ENCODE peak calls at places on chromosomes 16 and 17, in ten cellular contexts. V, P, L, Z, M, Q, A, G, U and R are unnamed samples.

GRCh38 chr16:86772231-86772510 is 193.8 kb downstream of the FOXL1 start:
- DNase-seq in M (no peak), U (no peak), P (no peak), A (no peak), Z (no peak), G (no peak), Q (no peak), L (no peak), V (no peak), R (no peak)

GRCh38 chr17:79940381-79941087 is 95.1 kb downstream of the TBC1D16 start:
- DNase-seq in P (no peak), L (no peak), U (no peak), A (no peak), Z (no peak), Q (no peak), M (no peak), G (no peak), V (no peak), R (no peak)

GRCh38 chr16:11963706-11964105 is 1.3 kb upstream of the TNFRSF17 start:
- DNase-seq in P (no peak), G (no peak), Q (no peak), V (no peak), U (no peak), A (no peak), M (no peak), Z (no peak), L (no peak), R (no peak)

GRCh38 chr16:883781-884180 is 83.2 kb upstream of the GNG13 start:
- DNase-seq in L (no peak), Q (no peak), G (no peak), M (no peak), A (no peak), U (no peak), P (no peak), V (no peak), Z (no peak), R (no peak)

GRCh38 chr16:14955546-14956231 is 18.4 kb downstream of the NPIPA1 start:
- DNase-seq in G (no peak), Z (no peak), L (no peak), A (no peak), U (no peak), P (no peak), Q (peak), M (no peak), V (no peak), R (no peak)

GRCh38 chr16:66874079-66874775 is 6.1 kb upstream of the PDP2 start:
- DNase-seq in M (no peak), V (no peak), U (no peak), Z (no peak), P (no peak), G (no peak), Q (no peak), A (no peak), L (no peak), R (no peak)

GRCh38 chr17:8857919-8858318 is 9.6 kb downstream of the PIK3R6 start:
- DNase-seq in L (no peak), Z (no peak), A (no peak), Q (no peak), P (peak), M (no peak), U (no peak), G (no peak), V (no peak), R (no peak)

GRCh38 chr16:1454561-1454960 is 10.2 kb upstream of the CCDC154 start:
- DNase-seq in M (no peak), U (no peak), Q (no peak), L (no peak), P (no peak), G (no peak), A (no peak), V (no peak), Z (no peak), R (no peak)

GRCh38 chr17:58338907-58339774 is 10.5 kb upstream of the TSPOAP1 start:
- DNase-seq in U (peak), Z (no peak), A (no peak), P (peak), Q (no peak), L (peak), M (no peak), V (peak), G (no peak), R (no peak)

GRCh38 chr17:65745241-65745640 is 183.8 kb upstream of the AXIN2 start:
- DNase-seq in A (no peak), U (no peak), Q (no peak), L (no peak), G (no peak), Z (no peak), P (no peak), V (no peak), M (no peak), R (no peak)

GRCh38 chr17:64773836-64774761 is 112.0 kb upstream of the SMURF2 start:
- DNase-seq in L (peak), Z (no peak), A (peak), G (peak), U (peak), Q (no peak), V (peak), M (peak), P (no peak), R (no peak)

GRCh38 chr17:29147682-29148081 is 32.5 kb downstream of the MYO18A start:
- DNase-seq in U (peak), Q (no peak), G (no peak), M (no peak), A (no peak), L (no peak), P (no peak), Z (no peak), V (no peak), R (no peak)

GRCh38 chr17:29145289-29146058 is 34.7 kb downstream of the MYO18A start:
- DNase-seq in V (peak), L (peak), G (peak), U (peak), M (peak), Q (peak), Z (peak), A (peak), P (no peak), R (no peak)

GRCh38 chr17:29148257-29148789 is 31.9 kb downstream of the MYO18A start:
- DNase-seq in Q (no peak), P (no peak), Z (no peak), V (no peak), U (no peak), A (peak), G (no peak), L (no peak), M (no peak), R (no peak)

GRCh38 chr17:29148790-29149430 is 31.3 kb downstream of the MYO18A start:
- DNase-seq in Q (peak), M (peak), Z (peak), V (peak), P (peak), U (peak), L (peak), G (peak), A (peak), R (peak)

DNA sequence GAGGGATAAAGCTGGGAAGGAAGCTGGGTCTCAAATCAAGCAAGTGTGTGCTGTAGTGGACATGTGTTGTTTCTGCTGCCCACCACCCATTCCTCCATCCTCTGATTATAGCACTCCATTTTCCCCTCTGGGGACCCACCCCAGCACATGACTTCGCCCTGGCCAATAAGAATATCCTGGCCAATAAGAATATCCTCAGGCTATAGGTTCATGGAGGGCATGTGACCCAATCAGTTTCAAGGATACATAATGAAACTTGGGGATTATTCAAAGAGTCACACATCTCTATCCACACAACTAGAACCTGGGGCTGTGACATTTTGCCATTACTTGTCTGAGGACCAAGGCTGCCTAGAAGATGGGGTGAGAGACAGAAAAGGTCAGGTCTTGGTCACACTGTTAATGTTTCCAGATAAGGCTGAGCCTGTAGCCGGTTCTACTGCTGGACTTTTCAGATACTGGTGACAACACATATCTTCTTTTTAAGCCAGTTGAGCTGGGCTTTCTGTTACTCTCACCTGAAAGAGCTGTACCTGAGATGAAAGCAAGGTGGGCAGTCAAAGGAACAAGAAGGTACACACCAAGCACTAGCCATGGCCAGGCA is 33.7 kb downstream of the MYO18A start:
- DNase-seq in P (no peak), M (no peak), Z (no peak), V (no peak), G (no peak), U (no peak), Q (no peak), A (no peak), L (no peak), R (no peak)
- H3K27ac ChIP-seq in P (no peak), M (peak), Z (peak), V (no peak), G (no peak), U (no peak), Q (no peak), A (no peak), L (no peak), R (no peak)

GRCh38 chr17:50539762-50540440 is 7.1 kb upstream of the SPATA20 start:
- DNase-seq in P (no peak), U (no peak), G (no peak), V (peak), Q (no peak), Z (no peak), L (no peak), A (peak), M (peak), R (no peak)
- TF ChIP-seq EP300 in P (no peak), U (no peak), G (no peak), V (no peak), Q (no peak), Z (no peak), L (no peak), A (no peak), M (no peak), R (no peak)

GRCh38 chr17:27339198-27339835 is 45.4 kb downstream of the WSB1 start:
- DNase-seq in Q (no peak), A (no peak), V (no peak), L (no peak), P (peak), G (no peak), Z (no peak), M (no peak), U (no peak), R (no peak)
- H3K27ac ChIP-seq in Q (no peak), A (no peak), V (no peak), L (no peak), P (peak), G (no peak), Z (no peak), M (no peak), U (no peak), R (no peak)

GRCh38 chr16:19499006-19499405 is 22.9 kb downstream of the GDE1 start:
- DNase-seq in Q (no peak), Z (no peak), L (no peak), P (no peak), A (no peak), U (no peak), V (no peak), G (no peak), M (no peak), R (no peak)

GRCh38 chr16:19502395-19503131 is 19.3 kb downstream of the GDE1 start:
- DNase-seq in G (no peak), P (no peak), U (peak), M (peak), A (peak), V (peak), L (peak), Z (peak), Q (peak), R (peak)

GRCh38 chr16:19499481-19499880 is 22.4 kb downstream of the GDE1 start:
- DNase-seq in Z (no peak), G (no peak), M (no peak), A (no peak), L (no peak), V (no peak), Q (no peak), P (no peak), U (no peak), R (no peak)

GRCh38 chr16:19497181-19497580 is 24.7 kb downstream of the GDE1 start:
- DNase-seq in A (no peak), Z (no peak), G (no peak), L (no peak), Q (no peak), M (no peak), V (no peak), P (no peak), U (no peak), R (no peak)
- TF ChIP-seq EP300 in A (no peak), Z (no peak), G (no peak), L (no peak), Q (no peak), M (no peak), V (no peak), P (no peak), U (no peak), R (no peak)

DNA sequence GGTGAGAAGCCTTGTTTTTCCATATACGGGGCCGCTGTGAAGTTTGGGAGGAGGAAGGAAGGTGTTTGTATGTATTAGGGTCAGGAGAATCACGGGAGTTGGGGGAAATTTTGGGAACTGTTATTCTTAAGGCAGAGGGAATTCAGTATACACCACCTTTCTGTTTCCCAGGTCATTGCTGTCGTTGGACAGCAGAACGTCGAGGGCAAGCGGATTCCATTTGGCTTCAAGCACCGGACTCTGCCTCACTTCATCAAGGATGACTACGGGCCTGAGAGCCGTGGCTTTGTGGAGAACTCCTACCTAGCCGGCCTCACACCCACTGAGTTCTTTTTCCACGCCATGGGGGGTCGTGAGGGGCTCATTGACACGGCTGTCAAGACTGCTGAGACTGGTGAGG is 17.6 kb downstream of the POLR2A start:
- DNase-seq in V (no peak), Z (no peak), G (no peak), U (no peak), A (no peak), L (no peak), P (no peak), Q (no peak), M (no peak), R (no peak)
- H3K27ac ChIP-seq in V (no peak), Z (no peak), G (no peak), U (no peak), A (no peak), L (no peak), P (no peak), Q (no peak), M (no peak), R (no peak)

DNA sequence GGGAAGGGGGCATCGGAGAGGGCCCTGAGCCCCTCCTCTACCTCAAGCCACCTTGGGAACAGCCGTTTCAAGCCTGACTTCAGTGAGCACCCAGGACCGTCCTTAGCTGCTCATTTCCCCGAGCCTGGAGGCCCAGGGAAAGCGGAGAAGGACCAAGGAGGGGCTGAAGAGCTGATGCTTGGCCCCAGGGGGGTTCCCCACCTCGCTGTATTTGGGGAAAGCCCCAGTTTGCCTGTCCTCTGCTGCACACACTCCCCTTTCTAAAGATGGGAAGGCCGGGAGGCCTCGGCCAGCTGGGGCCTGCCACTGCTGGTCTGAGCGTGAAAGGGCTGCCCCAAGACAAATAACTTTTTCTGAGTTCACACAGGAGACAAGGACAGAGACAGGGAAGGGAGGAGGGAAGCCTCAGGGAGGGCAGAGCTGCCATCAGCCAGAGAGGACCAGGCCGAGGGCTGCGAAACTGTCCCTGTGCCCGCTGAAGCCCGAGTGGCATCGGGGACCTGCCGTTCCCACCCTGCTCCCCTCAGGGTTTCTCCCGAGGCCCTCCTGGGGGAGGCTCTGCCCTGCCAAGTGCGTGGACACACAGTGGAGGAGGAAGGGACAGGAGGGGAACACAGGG is 11.6 kb downstream of the ZACN start:
- DNase-seq in M (no peak), Q (no peak), V (no peak), U (no peak), G (no peak), P (no peak), L (no peak), Z (no peak), A (no peak), R (no peak)
- TF ChIP-seq EP300 in M (no peak), Q (no peak), V (no peak), U (no peak), G (no peak), P (no peak), L (no peak), Z (no peak), A (no peak), R (no peak)

GRCh38 chr17:44826123-44826790 is 3.8 kb downstream of the GJC1 start:
- DNase-seq in M (no peak), V (no peak), P (no peak), U (no peak), L (no peak), Z (no peak), A (no peak), G (no peak), Q (no peak), R (no peak)

DNA sequence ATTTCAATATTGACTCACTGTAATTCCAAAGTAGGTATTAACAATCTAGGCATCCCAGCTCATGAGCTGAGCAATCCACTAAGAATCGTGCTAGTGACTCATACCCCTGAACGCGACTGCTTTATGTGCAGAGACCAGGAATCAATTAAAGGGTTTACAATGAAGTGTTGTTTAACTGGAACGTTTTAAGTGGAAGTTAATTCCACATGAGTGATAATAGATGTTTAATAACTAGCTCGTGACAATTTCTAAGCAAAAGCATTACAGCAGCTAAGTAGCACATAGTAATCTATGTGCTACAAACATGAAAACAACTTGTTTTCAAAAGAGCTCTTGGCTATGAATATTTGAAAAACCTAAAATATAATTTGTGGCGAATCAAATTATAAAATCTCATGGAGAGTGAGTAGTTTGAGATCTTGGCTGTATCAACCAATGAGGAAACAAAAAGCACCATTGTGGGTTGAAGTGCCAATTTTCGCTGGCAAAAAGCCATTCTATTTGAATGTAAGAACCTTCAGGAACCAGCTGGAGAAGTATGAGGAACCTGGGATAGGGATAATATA is 9.4 kb downstream of the GJC1 start:
- DNase-seq in U (peak), V (no peak), L (no peak), G (no peak), A (peak), Q (no peak), Z (no peak), M (no peak), P (no peak), R (no peak)
- H3K27ac ChIP-seq in U (no peak), V (peak), L (peak), G (no peak), A (peak), Q (no peak), Z (peak), M (no peak), P (no peak), R (peak)